ENCODE peak calls at places on chromosomes 1 and 21, in four cellular contexts. A is mesenchymal stem cell, X is neuronal stem cell, T is H1. W is an unnamed sample. For H3K4me1, the result is how much of the 10 kb centered on the place peaks cover.

GRCh38 chr1:112581530-112582192 is 37.3 kb downstream of the ST7L start:
- DNase-seq in A (no peak), X (no peak), T (no peak), W (peak)

GRCh38 chr1:248810727-248811513 is 14.8 kb downstream of the SH3BP5L start:
- DNase-seq in X (no peak), T (no peak), A (no peak), W (no peak)

GRCh38 chr1:235077571-235078479 is 50.8 kb downstream of the TOMM20 start:
- DNase-seq in T (no peak), X (no peak), A (peak), W (no peak)

GRCh38 chr1:204478166-204478899 is 16.3 kb downstream of the PIK3C2B start:
- DNase-seq in X (no peak), A (no peak), T (no peak), W (no peak)

GRCh38 chr1:114154963-114155322 is 1.3 kb upstream of the SYT6 start:
- DNase-seq in A (peak), T (peak), X (no peak), W (peak)

GRCh38 chr1:218345673-218346390 is 696 bp downstream of the TGFB2 start:
- DNase-seq in X (no peak), T (peak), A (peak), W (peak)

GRCh38 chr1:92859400-92860039 is 27.7 kb downstream of the RPL5 start:
- DNase-seq in X (no peak), T (no peak), A (no peak), W (peak)

GRCh38 chr1:215005078-215005477 is 77.5 kb upstream of the KCNK2 start:
- DNase-seq in A (no peak), T (no peak), X (no peak), W (peak)

GRCh38 chr1:55257958-55258357 is 42.8 kb upstream of the USP24 start:
- DNase-seq in A (no peak), X (no peak), T (no peak), W (no peak)

GRCh38 chr1:219163401-219163954 is 10.2 kb upstream of the LYPLAL1 start:
- DNase-seq in A (no peak), T (no peak), X (no peak), W (no peak)

GRCh38 chr1:149915429-149916192 is 2.0 kb downstream of the SV2A start:
- DNase-seq in T (no peak), X (no peak), A (no peak), W (no peak)

GRCh38 chr1:78370356-78370755 is 120.4 kb upstream of the PTGFR start:
- DNase-seq in A (no peak), T (no peak), X (no peak), W (no peak)

GRCh38 chr1:111989531-111990025 is at the start of gene KCND3:
- DNase-seq in A (peak), X (peak), T (peak), W (peak)

GRCh38 chr21:33975548-33976081 is 60.0 kb upstream of the ATP5PO start:
- DNase-seq in X (no peak), A (peak), T (peak), W (peak)

GRCh38 chr21:35664683-35665082 is 395.6 kb downstream of the SETD4 start:
- DNase-seq in T (no peak), X (no peak), A (no peak), W (no peak)

GRCh38 chr1:41240806-41241747 is 1.0 kb downstream of the SCMH1 start:
- DNase-seq in T (peak), A (peak), X (peak), W (peak)

GRCh38 chr1:41241748-41242644 is at the start of gene SCMH1:
- DNase-seq in T (peak), X (peak), A (peak), W (peak)

GRCh38 chr1:41238311-41239094 is 3.6 kb downstream of the SCMH1 start:
- DNase-seq in X (no peak), A (peak), T (no peak), W (no peak)

GRCh38 chr1:41242645-41243171 is 602 bp upstream of the SCMH1 start:
- DNase-seq in T (no peak), A (peak), X (no peak), W (no peak)

DNA sequence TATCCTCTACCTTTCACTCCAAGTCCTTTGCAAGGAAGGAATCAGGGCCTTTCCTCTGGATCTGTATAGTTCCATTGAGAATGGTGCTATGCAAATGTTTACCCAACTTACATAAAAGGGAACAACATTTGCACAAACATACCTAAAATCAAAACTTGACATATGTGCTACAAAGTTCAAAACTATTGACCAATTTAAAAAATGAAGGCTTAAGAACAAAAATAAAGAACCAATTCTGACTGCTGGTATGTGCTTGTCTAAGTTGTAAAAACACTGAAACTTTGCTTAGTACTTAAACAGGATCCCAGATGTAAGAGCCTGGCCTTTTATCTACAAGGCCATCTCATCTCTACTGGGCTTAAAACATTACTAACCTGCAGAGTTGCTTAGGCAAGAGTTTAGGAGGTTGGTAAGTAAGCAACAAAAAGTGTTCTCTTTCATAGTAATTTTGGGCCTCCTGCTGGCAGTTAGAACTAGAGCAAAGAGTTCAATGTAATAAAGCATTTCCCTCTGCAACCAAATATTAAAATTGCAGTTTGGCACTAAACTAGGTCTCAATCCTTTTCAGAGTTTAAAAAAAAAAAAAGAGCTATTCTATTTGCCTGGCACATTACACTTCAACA is 2.0 kb downstream of the SCMH1 start:
- DNase-seq in A (peak), T (no peak), X (no peak), W (peak)
- H3K4me3 ChIP-seq in A (no peak), T (peak), X (no peak), W (no peak)

DNA sequence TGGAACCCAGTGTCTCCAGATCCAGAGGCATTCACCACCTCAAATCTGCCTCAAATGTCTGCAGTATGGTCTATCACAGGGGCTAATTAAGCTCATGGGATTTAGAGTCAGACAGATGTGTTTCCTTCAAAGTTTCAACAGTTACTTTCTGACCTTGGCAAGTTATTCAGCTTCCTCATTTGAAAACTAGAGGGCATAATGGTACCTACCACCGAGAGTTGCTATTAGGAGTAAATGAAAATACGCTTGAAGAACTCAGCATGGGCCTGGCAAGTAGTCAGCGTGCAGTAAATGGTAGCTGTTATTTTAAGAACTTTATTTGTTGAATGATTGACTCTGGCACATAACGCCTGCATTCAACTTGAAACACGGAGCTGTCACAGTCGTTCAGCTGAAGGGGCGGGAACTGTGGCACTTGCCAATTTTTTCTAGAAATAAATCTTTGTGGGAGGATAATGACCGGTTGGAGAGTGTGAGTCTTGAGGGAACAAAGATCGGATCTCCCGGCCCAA is 1.2 kb upstream of the CAP1 start:
- DNase-seq in X (peak), T (no peak), A (peak), W (peak)
- H2BK12ac ChIP-seq in X (no peak), T (no peak), A (no peak), W (no peak)

DNA sequence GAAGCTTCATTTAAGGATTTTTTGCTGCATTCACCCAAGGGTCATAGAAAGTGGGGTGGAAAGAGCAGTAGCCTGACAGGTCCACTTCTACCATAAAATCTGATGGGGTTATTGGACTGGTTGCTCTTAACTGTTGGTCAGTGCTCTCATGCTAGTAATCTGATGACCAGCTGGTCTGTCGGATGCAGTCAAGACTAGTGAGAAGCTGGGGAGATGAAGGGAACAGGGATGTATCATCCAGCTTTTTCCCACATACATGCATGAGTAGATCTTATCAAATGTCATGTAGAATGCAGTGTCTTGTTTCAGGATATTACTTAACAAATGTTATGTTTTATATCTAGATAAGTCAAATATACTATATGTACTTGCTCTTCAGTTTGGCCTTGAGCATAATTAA is 11.1 kb downstream of the ATP1B1 start:
- DNase-seq in X (no peak), A (peak), T (no peak), W (peak)
- H3K4me1 ChIP-seq in X (under half), A (under half), T (under half), W (under half)

DNA sequence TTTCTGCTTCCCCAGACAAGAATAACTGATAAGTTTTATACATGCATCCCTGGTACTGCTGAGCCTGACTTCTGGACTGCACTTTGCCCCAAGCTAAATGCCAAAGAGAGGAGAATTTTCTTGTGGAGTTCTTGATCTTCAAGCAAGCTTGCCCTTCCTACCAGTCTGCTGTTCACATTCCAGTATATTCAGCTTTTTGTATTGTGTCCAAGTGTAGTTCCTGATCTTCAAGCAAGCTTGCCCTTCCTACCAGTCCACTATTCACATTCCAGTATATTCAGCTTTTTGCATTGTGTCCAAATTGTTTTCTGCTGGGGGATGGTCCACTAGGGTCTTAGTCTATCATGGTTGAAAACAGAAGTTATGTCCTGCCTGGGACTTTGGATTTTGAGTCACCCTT is 899 bp upstream of the TSEN15 start:
- DNase-seq in A (no peak), X (no peak), T (no peak), W (no peak)
- H3K4me3 ChIP-seq in A (no peak), X (no peak), T (peak), W (no peak)

GRCh38 chr1:6385673-6386191 is 7.8 kb downstream of the ACOT7 start:
- DNase-seq in X (no peak), A (peak), T (peak), W (peak)

GRCh38 chr1:6384135-6384534 is 9.4 kb downstream of the ACOT7 start:
- DNase-seq in T (no peak), X (no peak), A (no peak), W (no peak)

GRCh38 chr1:6389971-6390370 is 3.6 kb downstream of the ACOT7 start:
- DNase-seq in X (no peak), A (no peak), T (no peak), W (no peak)

GRCh38 chr1:6386371-6386949 is 7.1 kb downstream of the ACOT7 start:
- DNase-seq in T (no peak), X (no peak), A (peak), W (peak)

DNA sequence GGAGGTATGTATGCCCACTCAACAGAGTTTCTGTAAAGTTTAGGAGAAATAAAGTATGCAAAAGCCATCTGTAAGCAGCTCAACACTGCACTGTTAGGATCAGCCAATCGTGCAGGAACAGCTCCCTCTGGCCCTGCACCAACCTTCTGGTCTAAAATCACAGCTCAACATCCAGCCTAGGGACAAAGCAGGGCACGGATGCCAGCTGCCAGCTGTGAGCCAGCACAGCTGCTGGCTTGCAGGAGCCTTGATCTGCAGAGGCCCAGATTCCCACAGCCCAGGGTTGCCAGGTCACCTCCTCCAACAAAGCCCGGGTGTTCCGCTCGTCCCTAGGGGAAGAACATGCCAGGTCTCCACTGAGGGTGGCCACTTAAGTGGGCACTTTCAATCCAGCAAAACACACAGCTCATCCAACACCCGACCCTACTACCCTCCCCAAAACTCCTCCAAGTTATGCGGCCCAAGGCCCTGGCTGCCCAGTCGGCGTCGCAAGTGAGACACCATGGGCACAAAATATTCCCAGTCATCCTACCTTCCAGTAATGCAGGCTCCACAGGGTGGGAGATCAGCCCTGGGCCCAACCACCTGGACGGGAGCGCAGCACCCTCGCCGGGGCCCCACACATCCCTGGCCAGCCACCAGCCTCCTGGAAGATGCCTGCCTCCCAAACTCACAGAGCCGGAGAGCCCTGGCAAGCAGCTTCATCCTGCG is 8.4 kb downstream of the ACOT7 start:
- DNase-seq in A (no peak), X (no peak), T (no peak), W (no peak)
- H2BK12ac ChIP-seq in A (peak), X (no peak), T (peak), W (no peak)

GRCh38 chr21:15061284-15061683 is 3.5 kb downstream of the NRIP1 start:
- DNase-seq in X (no peak), A (no peak), T (no peak), W (no peak)

GRCh38 chr21:15057290-15057689 is 7.5 kb downstream of the NRIP1 start:
- DNase-seq in A (peak), T (no peak), X (no peak), W (peak)

GRCh38 chr21:15060776-15061175 is 4.0 kb downstream of the NRIP1 start:
- DNase-seq in X (no peak), A (peak), T (no peak), W (peak)

GRCh38 chr21:15059397-15059796 is 5.4 kb downstream of the NRIP1 start:
- DNase-seq in X (no peak), T (no peak), A (no peak), W (no peak)

GRCh38 chr21:15058718-15059316 is 6.0 kb downstream of the NRIP1 start:
- DNase-seq in A (peak), X (no peak), T (no peak), W (peak)
- H3K4me1 ChIP-seq in A (under half), X (under half), T (under half), W (under half)

DNA sequence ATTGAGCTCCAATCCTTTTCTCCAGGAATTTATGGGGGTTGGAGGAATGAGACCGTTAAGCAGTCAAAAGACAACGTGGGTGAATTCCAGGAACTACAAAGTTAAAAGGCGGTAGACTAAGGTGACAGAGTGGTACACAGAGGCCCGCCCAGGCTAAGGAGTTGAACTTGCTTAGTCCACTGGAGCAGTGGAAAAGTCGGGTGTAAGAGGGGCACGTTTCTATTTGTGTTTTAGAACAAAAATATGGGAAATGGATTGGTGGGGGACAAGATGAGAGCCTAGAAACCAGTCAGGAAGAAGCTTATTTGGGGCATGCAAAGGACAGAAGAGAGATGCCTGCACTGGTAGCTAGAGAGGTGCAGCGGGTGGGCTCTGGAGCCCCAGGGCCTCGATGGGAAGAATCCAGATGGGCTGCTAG is 1.2 kb upstream of the LIN9 start:
- DNase-seq in T (no peak), A (no peak), X (no peak), W (no peak)
- H3K4me3 ChIP-seq in T (peak), A (no peak), X (no peak), W (no peak)

DNA sequence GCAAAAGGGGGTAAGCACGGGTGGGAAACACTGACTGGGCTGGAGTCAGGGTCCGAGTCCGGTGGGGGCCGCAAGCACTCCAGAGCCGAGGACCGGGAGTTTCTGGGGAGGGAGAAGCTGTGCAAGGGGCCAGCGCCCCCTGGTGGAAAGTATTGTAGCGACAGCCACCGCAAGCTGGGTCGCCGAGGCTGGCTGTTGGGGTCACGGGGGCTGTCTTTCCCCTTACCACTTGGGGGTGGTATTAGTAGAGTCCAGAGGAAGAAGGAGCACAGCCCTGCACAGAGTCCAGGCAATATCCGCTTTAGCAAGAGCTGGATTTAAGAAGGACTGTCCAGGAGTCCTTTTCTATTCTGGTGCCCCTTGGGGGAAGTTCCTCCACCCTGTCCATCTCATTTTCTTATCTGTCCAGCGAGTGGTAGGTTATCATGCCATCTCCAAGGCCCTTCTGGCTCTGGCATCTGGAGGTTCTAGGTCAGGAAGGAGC is 17.9 kb upstream of the ETV3 start:
- DNase-seq in A (peak), X (peak), T (peak), W (peak)
- H2BK12ac ChIP-seq in A (peak), X (no peak), T (peak), W (peak)

DNA sequence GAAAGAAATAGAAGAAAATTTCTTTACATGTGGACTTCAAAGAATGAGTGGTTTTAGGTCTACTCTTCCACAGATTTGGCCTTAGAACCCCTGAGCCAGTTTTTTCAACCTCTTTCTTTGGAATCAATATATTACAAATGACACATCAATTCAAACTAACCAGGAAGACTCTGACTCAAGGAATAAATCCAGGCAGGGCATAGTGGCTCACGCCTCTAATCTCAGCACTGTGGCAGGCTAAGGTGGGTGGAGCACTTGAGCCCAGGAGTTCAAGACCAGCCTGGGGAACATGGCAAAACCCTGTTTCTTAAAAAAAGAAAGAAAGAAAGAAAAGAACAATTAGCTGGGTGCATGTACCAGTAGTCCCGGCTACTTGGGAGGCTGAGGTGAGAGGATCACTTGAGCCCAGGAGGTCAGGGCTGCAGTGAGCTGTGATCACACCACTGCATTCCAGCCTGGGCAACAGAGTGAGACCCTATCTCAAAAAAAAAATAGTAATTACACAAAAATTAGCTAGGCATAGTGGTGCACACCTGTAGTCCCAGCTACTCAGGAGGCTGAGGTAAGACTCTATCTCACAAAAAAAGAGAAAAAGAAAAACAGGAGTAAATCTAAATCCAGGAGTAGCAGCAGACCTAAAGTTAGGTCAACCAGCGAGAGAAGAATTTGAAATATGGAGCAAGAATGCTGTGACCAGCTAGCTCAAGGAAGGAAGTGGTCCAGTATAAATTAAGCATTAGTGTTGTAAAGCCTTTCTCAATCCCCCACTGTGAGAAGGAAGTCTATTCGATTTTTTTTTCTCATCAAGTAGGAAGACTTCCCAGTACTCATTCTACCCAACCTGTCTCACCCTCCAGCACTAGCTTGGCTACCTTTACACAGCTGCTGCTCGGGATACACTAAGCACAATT is 1.9 kb downstream of the SORT1 start:
- DNase-seq in X (no peak), T (no peak), A (peak), W (peak)
- H3K4me1 ChIP-seq in X (under half), T (under half), A (under half), W (under half)

W was measured in trophoblast cell.